ENCODE peak calls at places on chromosomes 4 and X, in eight cellular contexts. B, Z, F, C, J, O, G and N are unnamed samples.

GRCh38 chrX:46328133-46328532 is 217.1 kb downstream of the ZNF674 start:
- DNase-seq in B (no peak), G (no peak), J (no peak), F (no peak), C (no peak), Z (no peak), O (no peak), N (no peak)

GRCh38 chrX:153551135-153551534 is 33.7 kb downstream of the ATP2B3 start:
- DNase-seq in J (no peak), O (no peak), Z (no peak), B (no peak), G (no peak), C (no peak), F (peak; percentile 27), N (peak; percentile 55)

GRCh38 chrX:102129473-102129872 is 4.0 kb downstream of the TCEAL2 start:
- DNase-seq in J (peak; percentile 2), C (no peak), G (no peak), O (no peak), Z (no peak), B (no peak), F (peak; percentile 11), N (peak; percentile 7)

GRCh38 chrX:130566028-130566683 is 164.4 kb downstream of the RBMX2 start:
- DNase-seq in O (no peak), B (no peak), J (no peak), G (no peak), Z (no peak), C (peak; percentile 7), F (no peak), N (no peak)

GRCh38 chr4:135120190-135120589 is 918.6 kb upstream of the PABPC4L start:
- DNase-seq in J (no peak), B (no peak), O (no peak), F (peak; percentile 13), Z (no peak), G (no peak), C (no peak), N (no peak)

GRCh38 chrX:86002076-86002896 is 45.1 kb downstream of the CHM start:
- DNase-seq in B (no peak), G (peak; percentile 51), Z (peak; percentile 12), O (peak; percentile 19), J (peak; percentile 76), F (peak; percentile 8), C (no peak), N (peak; percentile 17)

GRCh38 chr4:39961311-39961877 is 16.3 kb downstream of the PDS5A start:
- DNase-seq in Z (no peak), J (no peak), G (no peak), B (no peak), O (no peak), F (no peak), C (no peak), N (no peak)

GRCh38 chr4:111136438-111136837 is 513.6 kb upstream of the PITX2 start:
- DNase-seq in B (no peak), F (peak; percentile 72), O (no peak), J (no peak), C (no peak), Z (no peak), G (no peak), N (peak; percentile 61)

GRCh38 chrX:79728421-79728820 is 286.1 kb upstream of the TBX22 start:
- DNase-seq in G (no peak), J (no peak), F (no peak), C (no peak), B (no peak), Z (no peak), O (no peak), N (no peak)

GRCh38 chrX:150683536-150684146 is 9.6 kb upstream of the MTMR1 start:
- DNase-seq in C (no peak), F (peak; percentile 58), Z (no peak), B (no peak), J (peak; percentile 66), O (peak; percentile 35), G (no peak), N (peak; percentile 51)

GRCh38 chrX:54926978-54927377 is 6.4 kb downstream of the TRO start:
- DNase-seq in J (no peak), Z (no peak), C (no peak), O (no peak), F (no peak), G (no peak), B (no peak), N (no peak)

GRCh38 chr4:128854433-128854832 is 44.9 kb downstream of the JADE1 start:
- DNase-seq in C (no peak), F (no peak), G (no peak), B (no peak), O (no peak), J (no peak), Z (peak; percentile 26), N (peak; percentile 12)

GRCh38 chrX:38215141-38215540 is 5.5 kb downstream of the SRPX start:
- DNase-seq in B (no peak), J (no peak), Z (no peak), G (no peak), C (no peak), F (peak; percentile 93), O (no peak), N (peak; percentile 96)

GRCh38 chrX:2967584-2967983 is 38.4 kb upstream of the ARSD start:
- DNase-seq in J (no peak), Z (no peak), F (no peak), C (no peak), O (no peak), B (no peak), G (no peak), N (no peak)
- H3K4me3 ChIP-seq in J (no peak overlapping the region), Z (no peak overlapping the region), F (peak overlapping the region; percentile 17), C (no peak overlapping the region), O (no peak overlapping the region), B (no peak overlapping the region), G (no peak overlapping the region), N (no peak overlapping the region)

DNA sequence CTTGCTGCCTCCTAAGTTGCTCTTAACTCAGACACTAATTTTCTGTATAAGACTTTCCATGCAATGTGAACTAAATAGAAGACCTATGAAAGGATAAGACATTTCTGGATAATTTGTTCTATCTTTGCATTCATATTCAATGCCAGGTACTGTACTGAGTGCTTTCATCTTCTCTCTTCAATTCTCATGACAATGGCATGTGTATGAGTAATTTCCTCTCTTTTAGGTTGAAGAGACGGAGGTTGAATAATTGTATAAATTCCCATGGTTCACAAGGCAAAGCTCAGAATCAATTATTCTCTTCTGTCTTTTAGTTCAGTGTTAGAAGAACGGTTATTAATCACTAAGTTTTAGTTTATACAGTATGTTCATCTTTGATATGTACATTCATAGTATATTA is 29.3 kb upstream of the CFAP299 start:
- DNase-seq in B (no peak), J (no peak), O (no peak), Z (no peak), G (no peak), F (no peak), C (no peak), N (peak; percentile 52)
- TF ChIP-seq CTCF in B (no peak), J (no peak), O (no peak), Z (no peak), G (no peak), F (no peak), C (no peak), N (no peak)

GRCh38 chr4:108171541-108172230 is 3.0 kb upstream of the LEF1 start:
- DNase-seq in J (no peak), B (no peak), F (no peak), G (no peak), C (no peak), Z (peak; percentile 73), O (no peak), N (no peak)

GRCh38 chr4:108168672-108169562 is at the start of gene LEF1:
- DNase-seq in B (no peak), O (peak; percentile 90), Z (peak; percentile 77), J (peak; percentile 83), F (peak; percentile 18), C (no peak), G (no peak), N (peak; percentile 24)

GRCh38 chr4:108170729-108171540 is 2.2 kb upstream of the LEF1 start:
- DNase-seq in O (peak; percentile 31), B (no peak), F (no peak), J (peak; percentile 39), C (no peak), Z (no peak), G (no peak), N (no peak)

GRCh38 chr4:108168213-108168671 is 490 bp downstream of the LEF1 start:
- DNase-seq in B (no peak), J (no peak), C (no peak), G (no peak), O (no peak), Z (no peak), F (peak; percentile 28), N (peak; percentile 17)

DNA sequence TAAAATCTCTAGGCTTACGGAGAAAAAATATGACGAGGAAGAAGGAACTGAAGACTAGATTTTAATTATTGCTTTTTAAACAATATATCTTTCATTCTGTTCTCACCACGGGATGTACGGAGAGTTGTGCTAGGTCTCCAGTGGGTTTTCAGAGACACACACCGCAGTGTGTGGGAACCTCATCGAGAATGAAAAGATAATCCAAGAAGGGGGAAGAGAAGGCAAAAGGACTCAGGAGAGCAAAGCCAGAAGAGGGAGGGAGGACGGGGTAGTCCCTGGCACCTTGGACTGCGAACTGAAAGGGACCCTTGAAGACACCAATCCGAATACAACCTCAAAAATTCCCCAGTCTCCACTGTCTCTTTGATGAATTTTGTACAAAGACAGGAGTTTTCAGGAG is 907 bp upstream of the LEF1 start:
- DNase-seq in F (no peak), J (no peak), B (no peak), G (no peak), O (no peak), C (no peak), Z (no peak), N (no peak)
- H3K4me3 ChIP-seq in F (no peak overlapping the region), J (no peak overlapping the region), B (no peak overlapping the region), G (no peak overlapping the region), O (peak overlapping the region; percentile 96), C (no peak overlapping the region), Z (peak overlapping the region; percentile 57), N (no peak overlapping the region)

GRCh38 chrX:107482046-107482445 is 32.6 kb downstream of the FRMPD3 start:
- DNase-seq in J (no peak), F (no peak), B (no peak), Z (no peak), G (no peak), O (peak; percentile 52), C (no peak), N (no peak)

GRCh38 chrX:107480272-107480671 is 30.8 kb downstream of the FRMPD3 start:
- DNase-seq in B (no peak), G (no peak), Z (no peak), J (no peak), O (no peak), F (no peak), C (no peak), N (no peak)

GRCh38 chrX:107485019-107485418 is 35.6 kb downstream of the FRMPD3 start:
- DNase-seq in J (no peak), B (no peak), G (no peak), C (no peak), O (no peak), Z (no peak), F (peak; percentile 22), N (peak; percentile 11)

DNA sequence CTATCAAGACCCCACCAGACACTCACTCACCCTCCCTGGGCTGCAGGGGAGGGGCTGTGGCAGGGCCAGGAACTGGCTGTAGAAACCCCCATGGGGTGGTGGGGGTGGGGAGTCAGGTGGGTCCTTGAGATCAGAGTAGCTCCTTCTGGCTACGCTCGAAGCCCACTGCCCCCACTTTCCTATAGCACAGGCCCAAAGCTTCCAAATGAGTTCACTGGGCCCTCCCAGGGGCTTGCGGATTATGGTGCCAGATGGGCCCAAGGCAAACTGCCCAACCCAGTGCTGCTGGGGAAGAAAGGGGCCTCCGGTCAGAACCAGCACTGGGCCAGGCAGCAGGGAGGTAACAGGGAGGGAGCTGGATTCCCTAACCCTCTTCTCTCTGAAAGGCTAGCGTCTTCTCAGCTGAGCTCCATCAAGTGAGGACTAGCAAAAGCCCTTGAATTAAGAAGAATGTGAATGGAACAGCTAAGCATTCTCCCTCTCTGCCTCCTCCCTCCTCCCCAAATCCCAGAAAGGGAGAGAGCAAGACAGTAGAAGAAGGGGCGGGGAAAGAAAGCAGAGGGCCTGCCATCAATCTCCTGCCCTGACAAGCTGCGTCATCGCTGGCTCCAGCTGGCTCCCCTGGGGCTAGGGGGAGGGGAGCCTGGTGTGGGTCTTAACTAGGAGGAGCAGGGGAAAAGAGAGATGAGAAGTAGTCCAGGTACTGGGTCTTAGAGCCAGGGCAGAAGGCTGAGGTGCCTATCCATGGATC is 34.7 kb downstream of the FRMPD3 start:
- DNase-seq in O (peak; percentile 76), C (no peak), F (peak; percentile 39), Z (no peak), B (no peak), G (no peak), J (peak; percentile 36), N (peak; percentile 58)
- TF ChIP-seq CTCF in O (no peak), C (no peak), F (no peak), Z (no peak), B (no peak), G (no peak), J (no peak), N (no peak)